ENCODE peak calls at places on chromosomes 7 and 10, in six cellular contexts. W is BJ, V is NCI-H2081 treated with DMSO at 0.1 percent for 48 hours, S is natural killer cell, N is suprapubic skin, Q is neural crest cell. B is an unnamed sample.

GRCh38 chr10:131888186-131888604 is 12.6 kb upstream of the PPP2R2D start:
- DNase-seq in N (no peak), Q (no peak), W (no peak), V (no peak), S (no peak), B (no peak)

GRCh38 chr7:28409716-28410627 is 2.3 kb upstream of the CREB5 start:
- DNase-seq in N (peak), S (no peak), W (no peak), Q (peak), V (no peak), B (peak)

GRCh38 chr7:64313740-64314491 is at the start of gene ZNF736:
- DNase-seq in V (peak), S (peak), W (peak), N (peak), Q (no peak), B (peak)

GRCh38 chr10:35428521-35428920 is 92.2 kb downstream of the CCNY start:
- DNase-seq in V (no peak), S (no peak), N (no peak), W (no peak), Q (no peak), B (no peak)

GRCh38 chr7:24956021-24956420 is 24.0 kb downstream of the OSBPL3 start:
- DNase-seq in V (no peak), N (no peak), W (no peak), Q (no peak), S (no peak), B (no peak)

GRCh38 chr7:105279688-105280007 is 109.1 kb downstream of the SRPK2 start:
- DNase-seq in V (no peak), W (no peak), S (no peak), N (no peak), Q (no peak), B (no peak)

GRCh38 chr7:102140952-102141370 is 145.7 kb upstream of the SH2B2 start:
- DNase-seq in V (no peak), Q (no peak), S (no peak), W (no peak), N (no peak), B (no peak)

GRCh38 chr7:77542399-77542798 is 5.3 kb downstream of the PTPN12 start:
- DNase-seq in Q (no peak), S (no peak), W (no peak), N (no peak), V (no peak), B (no peak)

GRCh38 chr10:17123062-17123661 is 6.4 kb downstream of the CUBN start:
- DNase-seq in V (no peak), S (no peak), W (peak), N (no peak), Q (no peak), B (no peak)

GRCh38 chr7:77727936-77728701 is 31.9 kb downstream of the RSBN1L start:
- DNase-seq in S (no peak), N (no peak), Q (no peak), W (peak), V (peak), B (no peak)

GRCh38 chr10:100934084-100934659 is 21.4 kb downstream of the SLF2 start:
- DNase-seq in W (no peak), V (no peak), N (no peak), Q (no peak), S (no peak), B (peak)

GRCh38 chr10:129523031-129523722 is 56.1 kb downstream of the MGMT start:
- DNase-seq in W (no peak), Q (no peak), V (no peak), N (no peak), S (no peak), B (no peak)

GRCh38 chr7:101681170-101682007 is 52.3 kb upstream of the MYL10 start:
- DNase-seq in Q (no peak), S (no peak), V (no peak), W (peak), N (no peak), B (no peak)

GRCh38 chr7:143507094-143507518 is 29.4 kb downstream of the TAS2R41 start:
- DNase-seq in V (no peak), W (no peak), S (no peak), N (no peak), Q (no peak), B (no peak)

GRCh38 chr7:159099711-159100231 is 44.9 kb downstream of the VIPR2 start:
- DNase-seq in N (peak), S (no peak), Q (no peak), V (no peak), W (no peak), B (no peak)

GRCh38 chr7:64101126-64101942 is 56.1 kb downstream of the ZNF727 start:
- DNase-seq in W (no peak), Q (no peak), V (no peak), S (no peak), N (no peak), B (no peak)

GRCh38 chr10:62894156-62894555 is 78.0 kb upstream of the EGR2 start:
- DNase-seq in N (no peak), W (no peak), S (no peak), V (no peak), Q (no peak), B (no peak)

GRCh38 chr10:792792-793100 is 103.3 kb upstream of the DIP2C start:
- DNase-seq in V (no peak), Q (no peak), W (no peak), S (no peak), N (no peak), B (no peak)

GRCh38 chr7:10412426-10413019 is 561.1 kb upstream of the PHF14 start:
- DNase-seq in Q (peak), N (no peak), V (no peak), S (no peak), W (no peak), B (peak)

GRCh38 chr7:17599733-17600685 is 301.6 kb downstream of the AHR start:
- DNase-seq in S (no peak), V (peak), Q (no peak), W (peak), N (no peak), B (peak)

GRCh38 chr10:89478085-89478738 is 57.2 kb downstream of the SLC16A12 start:
- DNase-seq in V (no peak), N (no peak), S (no peak), Q (no peak), W (no peak), B (no peak)

GRCh38 chr7:91892821-91893340 is 12.4 kb upstream of the MTERF1 start:
- DNase-seq in S (no peak), Q (no peak), N (no peak), W (no peak), V (no peak), B (no peak)

GRCh38 chr10:78381072-78381471 is 347.4 kb downstream of the RPS24 start:
- DNase-seq in S (no peak), N (no peak), V (no peak), Q (no peak), W (no peak), B (no peak)

GRCh38 chr10:128898133-128898915 is 568.7 kb upstream of the MGMT start:
- DNase-seq in N (no peak), W (no peak), S (no peak), V (no peak), Q (no peak), B (no peak)

GRCh38 chr7:22563115-22563514 is 63.1 kb upstream of the STEAP1B start:
- DNase-seq in Q (no peak), V (no peak), S (no peak), W (no peak), N (no peak), B (no peak)

B was measured in HuH-7.5.